ENCODE peak calls at places on chromosomes 11 and 22, in ten cellular contexts. Z, H, C, V, Q, A, O, K, D and W are unnamed samples.

GRCh38 chr11:60130496-60130895 is 42.0 kb downstream of the MS4A2 start:
- DNase-seq in Z (no peak), H (peak), C (peak), V (peak), Q (peak), A (no peak), O (no peak), K (peak), D (no peak), W (no peak)

GRCh38 chr22:37279469-37279868 is 2.8 kb upstream of the CYTH4 start:
- DNase-seq in Z (no peak), H (no peak), C (peak), V (no peak), Q (no peak), A (no peak), O (peak), K (no peak), D (no peak), W (no peak)

GRCh38 chr22:40348025-40348658 is 1.8 kb downstream of the ADSL start:
- DNase-seq in Z (no peak), H (peak), C (peak), V (peak), Q (peak), A (no peak), O (peak), K (peak), D (no peak), W (peak)

GRCh38 chr11:2175659-2176058 is 4.0 kb upstream of the TH start:
- DNase-seq in Z (no peak), H (no peak), C (peak), V (no peak), Q (peak), A (no peak), O (no peak), K (no peak), D (no peak), W (no peak)

GRCh38 chr11:31375866-31376265 is 6.2 kb downstream of the DNAJC24 start:
- DNase-seq in Z (no peak), H (no peak), C (no peak), V (no peak), Q (no peak), A (no peak), O (no peak), K (no peak), D (no peak), W (no peak)

GRCh38 chr11:78646564-78647185 is 72.0 kb upstream of the NARS2 start:
- DNase-seq in Z (no peak), H (peak), C (peak), V (peak), Q (peak), A (no peak), O (no peak), K (peak), D (peak), W (no peak)

GRCh38 chr11:33520103-33520502 is 180.5 kb downstream of the C11orf91 start:
- DNase-seq in Z (no peak), H (no peak), C (no peak), V (no peak), Q (no peak), A (no peak), O (no peak), K (no peak), D (no peak), W (no peak)

GRCh38 chr11:69372589-69373250 is 78.8 kb downstream of the MYEOV start:
- DNase-seq in Z (no peak), H (no peak), C (no peak), V (no peak), Q (no peak), A (no peak), O (peak), K (no peak), D (peak), W (no peak)

GRCh38 chr11:7516488-7516887 is 2.7 kb downstream of the PPFIBP2 start:
- DNase-seq in Z (no peak), H (no peak), C (no peak), V (no peak), Q (no peak), A (no peak), O (no peak), K (no peak), D (no peak), W (no peak)

GRCh38 chr22:47123827-47124442 is 361.5 kb downstream of the TBC1D22A start:
- DNase-seq in Z (no peak), H (no peak), C (no peak), V (no peak), Q (no peak), A (peak), O (peak), K (no peak), D (no peak), W (no peak)

GRCh38 chr22:46365166-46365624 is 29.7 kb downstream of the TRMU start:
- DNase-seq in Z (no peak), H (no peak), C (no peak), V (no peak), Q (no peak), A (peak), O (peak), K (no peak), D (no peak), W (no peak)

GRCh38 chr22:45007247-45007945 is 2.4 kb downstream of the PHF21B start:
- DNase-seq in Z (peak), H (peak), C (no peak), V (peak), Q (no peak), A (no peak), O (no peak), K (peak), D (no peak), W (no peak)

GRCh38 chr11:100467821-100468508 is 219.1 kb upstream of the ARHGAP42 start:
- DNase-seq in Z (no peak), H (no peak), C (no peak), V (no peak), Q (no peak), A (no peak), O (no peak), K (peak), D (no peak), W (no peak)

GRCh38 chr22:38827510-38827909 is 16.3 kb downstream of the NPTXR start:
- DNase-seq in Z (no peak), H (no peak), C (no peak), V (no peak), Q (no peak), A (no peak), O (no peak), K (no peak), D (no peak), W (no peak)

GRCh38 chr11:2458321-2458720 is 13.5 kb downstream of the KCNQ1 start:
- DNase-seq in Z (no peak), H (no peak), C (no peak), V (no peak), Q (no peak), A (no peak), O (no peak), K (no peak), D (no peak), W (no peak)

GRCh38 chr22:46053563-46054090 is 76.7 kb upstream of the WNT7B start:
- DNase-seq in Z (no peak), H (no peak), C (peak), V (no peak), Q (peak), A (peak), O (peak), K (peak), D (peak), W (peak)

GRCh38 chr11:11988862-11989261 is 19.6 kb downstream of the DKK3 start:
- DNase-seq in Z (no peak), H (no peak), C (no peak), V (no peak), Q (no peak), A (no peak), O (no peak), K (no peak), D (no peak), W (no peak)

GRCh38 chr11:76141901-76142300 is 64.4 kb downstream of the WNT11 start:
- DNase-seq in Z (no peak), H (no peak), C (no peak), V (no peak), Q (no peak), A (no peak), O (no peak), K (no peak), D (no peak), W (no peak)

GRCh38 chr11:1771700-1772099 is 8.0 kb upstream of the CTSD start:
- DNase-seq in Z (no peak), H (no peak), C (peak), V (no peak), Q (peak), A (peak), O (peak), K (peak), D (no peak), W (no peak)

GRCh38 chr11:44607987-44608386 is 42.5 kb downstream of the CD82 start:
- DNase-seq in Z (no peak), H (no peak), C (peak), V (peak), Q (peak), A (no peak), O (no peak), K (peak), D (no peak), W (no peak)

GRCh38 chr22:23565288-23565941 is 14.7 kb downstream of the IGLL1 start:
- DNase-seq in Z (no peak), H (no peak), C (peak), V (peak), Q (peak), A (no peak), O (peak), K (peak), D (no peak), W (no peak)

GRCh38 chr11:111520565-111520964 is 6.0 kb downstream of the HOATZ start:
- DNase-seq in Z (no peak), H (no peak), C (peak), V (no peak), Q (peak), A (no peak), O (no peak), K (peak), D (no peak), W (no peak)

GRCh38 chr11:131425285-131425684 is 54.9 kb downstream of the NTM start:
- DNase-seq in Z (no peak), H (no peak), C (no peak), V (no peak), Q (no peak), A (no peak), O (no peak), K (no peak), D (no peak), W (no peak)

GRCh38 chr22:45483319-45483718 is 19.4 kb upstream of the FBLN1 start:
- DNase-seq in Z (no peak), H (no peak), C (no peak), V (no peak), Q (no peak), A (peak), O (peak), K (no peak), D (no peak), W (no peak)

GRCh38 chr11:87878373-87878779 is 296.9 kb downstream of the RAB38 start:
- DNase-seq in Z (no peak), H (peak), C (peak), V (peak), Q (peak), A (no peak), O (no peak), K (peak), D (no peak), W (no peak)

GRCh38 chr11:57072640-57073039 is 83.9 kb downstream of the OR5AK2 start:
- DNase-seq in Z (no peak), H (no peak), C (peak), V (peak), Q (peak), A (no peak), O (no peak), K (peak), D (no peak), W (no peak)

GRCh38 chr22:23696326-23696851 is 5.6 kb downstream of the RGL4 start:
- DNase-seq in Z (no peak), H (no peak), C (peak), V (no peak), Q (no peak), A (peak), O (peak), K (peak), D (no peak), W (peak)

GRCh38 chr11:111694851-111695250 is 71.3 kb downstream of the PPP2R1B start:
- DNase-seq in Z (no peak), H (no peak), C (peak), V (no peak), Q (peak), A (no peak), O (no peak), K (peak), D (no peak), W (no peak)

GRCh38 chr11:5626191-5626590 is 1.4 kb downstream of the TRIM34 start:
- DNase-seq in Z (no peak), H (no peak), C (peak), V (no peak), Q (peak), A (no peak), O (no peak), K (peak), D (no peak), W (no peak)

GRCh38 chr11:121108413-121108812 is 7.4 kb downstream of the TECTA start:
- DNase-seq in Z (no peak), H (no peak), C (no peak), V (no peak), Q (no peak), A (no peak), O (no peak), K (no peak), D (no peak), W (no peak)

GRCh38 chr22:49923445-49923844 is 5.0 kb downstream of the CRELD2 start:
- DNase-seq in Z (no peak), H (no peak), C (no peak), V (no peak), Q (no peak), A (no peak), O (no peak), K (no peak), D (no peak), W (peak)

GRCh38 chr11:108498816-108499408 is 728 bp upstream of the POGLUT3 start:
- DNase-seq in Z (no peak), H (no peak), C (no peak), V (no peak), Q (no peak), A (no peak), O (no peak), K (no peak), D (no peak), W (no peak)

GRCh38 chr22:50737728-50738648 is at the start of gene ACR:
- DNase-seq in Z (no peak), H (peak), C (no peak), V (no peak), Q (no peak), A (peak), O (peak), K (no peak), D (no peak), W (no peak)

GRCh38 chr11:95128602-95129001 is 39.0 kb downstream of the ENDOD1 start:
- DNase-seq in Z (no peak), H (no peak), C (no peak), V (no peak), Q (no peak), A (no peak), O (no peak), K (no peak), D (no peak), W (no peak)

GRCh38 chr22:46984751-46985506 is 222.5 kb downstream of the TBC1D22A start:
- DNase-seq in Z (no peak), H (no peak), C (peak), V (no peak), Q (peak), A (no peak), O (no peak), K (peak), D (no peak), W (no peak)

GRCh38 chr11:115930276-115930675 is 426.1 kb upstream of the CADM1 start:
- DNase-seq in Z (no peak), H (no peak), C (no peak), V (no peak), Q (no peak), A (no peak), O (no peak), K (no peak), D (no peak), W (no peak)

GRCh38 chr11:58771458-58771855 is 39.7 kb upstream of the GLYAT start:
- DNase-seq in Z (no peak), H (no peak), C (no peak), V (no peak), Q (peak), A (no peak), O (no peak), K (no peak), D (no peak), W (no peak)

GRCh38 chr11:79129702-79130101 is 311.1 kb downstream of the TENM4 start:
- DNase-seq in Z (no peak), H (no peak), C (no peak), V (no peak), Q (peak), A (no peak), O (no peak), K (no peak), D (no peak), W (no peak)

GRCh38 chr11:61545341-61545740 is 35.5 kb downstream of the SYT7 start:
- DNase-seq in Z (no peak), H (no peak), C (peak), V (no peak), Q (no peak), A (no peak), O (no peak), K (peak), D (no peak), W (no peak)
- TF ChIP-seq CTCF in Z (no peak), H (peak), C (peak), V (peak), Q (peak), A (no peak), O (no peak), K (peak), D (peak), W (no peak)

GRCh38 chr11:13970986-13971385 is 8.5 kb downstream of the SPON1 start:
- DNase-seq in Z (no peak), H (peak), C (no peak), V (peak), Q (peak), A (no peak), O (no peak), K (no peak), D (no peak), W (no peak)
- TF ChIP-seq CTCF in Z (no peak), H (no peak), C (peak), V (peak), Q (peak), A (peak), O (no peak), K (no peak), D (no peak), W (no peak)

DNA sequence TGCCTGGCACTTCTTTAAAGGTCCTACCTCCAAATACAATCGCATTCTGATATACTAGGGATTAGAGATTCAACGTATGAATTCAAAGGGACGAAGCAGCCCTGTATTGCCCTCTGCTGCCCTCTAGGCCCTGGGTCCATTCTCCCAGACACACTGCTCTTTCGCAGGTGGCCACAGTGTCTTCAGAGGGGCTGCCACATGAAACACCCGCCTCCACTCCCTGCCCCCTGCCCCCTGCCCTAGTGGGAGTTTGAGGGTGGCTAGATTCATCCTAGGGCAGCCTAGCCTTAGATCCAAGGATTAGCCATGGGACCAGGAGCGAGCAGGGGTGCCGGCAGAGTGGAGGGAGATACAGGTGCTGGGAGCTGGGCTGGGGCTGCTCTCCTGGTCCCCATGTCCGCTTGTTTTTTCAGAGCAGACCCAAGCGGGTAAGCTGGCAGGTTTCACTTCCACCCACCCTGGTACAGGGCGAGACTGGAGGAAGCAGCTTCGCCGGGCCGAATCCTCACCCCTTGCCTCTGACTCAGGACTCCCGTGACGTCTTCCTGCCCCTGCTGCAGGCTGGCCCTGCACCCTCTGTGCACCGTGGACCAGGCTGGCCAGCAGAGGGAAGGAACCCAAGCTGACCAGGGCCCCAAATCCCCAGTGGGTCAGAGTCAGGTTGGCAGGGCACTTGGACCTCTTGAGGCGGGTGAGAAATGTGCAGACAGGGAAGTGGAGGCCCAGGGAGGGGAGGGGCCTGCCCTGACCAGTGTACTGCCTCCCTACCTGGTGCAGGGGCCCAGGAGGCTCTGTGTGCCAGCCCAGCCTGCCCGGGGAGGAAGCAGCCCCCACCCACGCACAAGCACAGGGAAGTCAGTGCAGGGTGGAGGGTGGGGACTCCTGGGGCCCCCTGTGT is 28.4 kb upstream of the HMOX1 start:
- DNase-seq in Z (no peak), H (peak), C (no peak), V (no peak), Q (peak), A (peak), O (peak), K (no peak), D (peak), W (peak)
- TF ChIP-seq CTCF in Z (no peak), H (no peak), C (no peak), V (peak), Q (peak), A (peak), O (no peak), K (no peak), D (peak), W (no peak)

GRCh38 chr11:42625757-42626156 is 686.0 kb upstream of the API5 start:
- DNase-seq in Z (no peak), H (no peak), C (no peak), V (peak), Q (no peak), A (no peak), O (no peak), K (no peak), D (no peak), W (no peak)

DNA sequence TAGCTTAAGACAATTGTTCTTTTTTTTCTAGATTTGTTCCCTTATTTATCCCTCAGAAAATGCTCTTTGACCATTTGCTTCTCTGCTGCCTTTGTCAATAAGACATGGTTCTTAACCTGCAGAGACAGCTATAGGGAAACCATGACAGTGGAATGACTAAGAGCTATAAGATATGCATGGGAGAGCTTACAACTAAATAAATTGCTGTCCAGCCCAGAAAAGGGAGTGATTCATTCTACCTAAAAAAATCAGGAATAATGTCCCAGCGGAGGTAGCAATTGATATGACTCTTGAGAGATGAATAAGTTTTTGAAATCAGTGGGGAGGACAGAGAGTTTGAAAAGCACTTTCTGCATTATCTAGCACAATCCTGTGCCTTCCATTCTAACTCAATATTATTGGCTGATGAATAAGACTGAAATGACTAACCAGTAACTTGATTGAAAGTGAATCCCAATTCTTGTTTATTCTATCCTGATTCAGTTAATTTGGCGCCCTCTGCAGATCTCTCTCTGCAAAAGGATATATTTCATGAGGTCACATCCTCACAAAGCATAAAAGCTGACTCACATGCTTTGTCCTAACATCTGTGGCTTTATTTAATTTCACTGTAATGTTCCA is 680.5 kb upstream of the API5 start:
- DNase-seq in Z (no peak), H (no peak), C (peak), V (peak), Q (peak), A (no peak), O (no peak), K (peak), D (no peak), W (no peak)
- TF ChIP-seq CTCF in Z (no peak), H (no peak), C (no peak), V (peak), Q (peak), A (no peak), O (no peak), K (no peak), D (no peak), W (no peak)

DNA sequence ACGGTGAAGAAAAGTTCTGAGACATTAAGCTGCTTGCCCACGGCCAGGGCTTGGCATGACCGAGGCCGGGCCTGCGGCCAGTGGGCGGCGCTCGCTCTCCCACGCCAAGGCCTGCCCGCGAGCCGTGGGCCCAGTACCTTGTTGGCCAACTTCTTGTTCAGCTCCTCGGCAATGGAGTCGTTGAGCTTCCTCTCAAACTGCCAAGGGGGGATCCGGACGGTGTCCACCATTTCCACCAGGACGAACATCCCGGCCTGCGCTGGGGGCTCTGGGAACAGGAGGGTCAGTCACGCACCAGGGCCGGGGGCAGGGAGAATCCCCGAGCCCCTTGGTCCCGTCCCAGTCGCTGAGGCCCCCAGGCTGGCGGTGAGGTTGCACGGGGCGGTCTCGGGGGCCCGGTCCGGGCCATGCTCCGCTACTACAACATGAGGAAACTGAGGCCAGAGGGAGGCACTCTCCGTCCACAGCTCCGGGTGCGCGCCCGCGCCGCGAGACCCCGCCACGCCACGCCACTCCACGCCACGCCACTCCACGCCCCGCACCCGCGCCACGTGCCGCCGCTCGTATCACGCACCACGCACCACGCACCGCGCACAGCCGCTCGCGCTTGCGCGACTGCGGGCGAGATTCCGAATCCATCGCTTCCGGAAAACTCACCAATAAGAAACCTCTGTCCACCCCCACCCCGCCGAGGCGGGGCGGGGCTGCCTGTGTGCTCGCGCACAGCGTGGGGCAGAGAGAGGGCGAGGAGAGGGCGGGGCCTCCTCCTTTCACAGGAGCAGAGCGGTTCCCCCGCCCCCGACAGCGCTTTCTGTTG is at the start of gene POLR3H:
- DNase-seq in Z (peak), H (peak), C (peak), V (peak), Q (peak), A (peak), O (peak), K (peak), D (peak), W (peak)
- TF ChIP-seq CTCF in Z (peak), H (peak), C (peak), V (peak), Q (peak), A (peak), O (peak), K (peak), D (peak), W (no peak)